ENCODE peak calls at places on chromosomes 7 and 10, in eight cellular contexts. G, Y, U, M, C, K, L and H are unnamed samples.

GRCh38 chr7:139702313-139702731 is 75.5 kb downstream of the HIPK2 start:
- DNase-seq in Y (no peak), L (no peak), G (no peak), M (no peak), U (no peak), C (no peak), K (no peak), H (no peak)

GRCh38 chr7:30469303-30469702 is 9.3 kb downstream of the NOD1 start:
- DNase-seq in M (peak), U (peak), G (peak), C (peak), Y (peak), K (no peak), L (no peak), H (peak)

GRCh38 chr7:139749545-139749944 is 28.3 kb downstream of the HIPK2 start:
- DNase-seq in M (no peak), K (no peak), Y (no peak), C (no peak), L (no peak), U (peak), G (no peak), H (no peak)

GRCh38 chr10:44396671-44397191 is 11.8 kb upstream of the CXCL12 start:
- DNase-seq in U (no peak), C (no peak), L (no peak), M (no peak), Y (no peak), K (no peak), G (no peak), H (peak)

GRCh38 chr10:62806246-62806645 is 1.7 kb downstream of the ADO start:
- DNase-seq in M (peak), G (no peak), K (no peak), Y (no peak), L (no peak), C (no peak), U (no peak), H (no peak)

GRCh38 chr7:118517275-118517674 is 292.8 kb downstream of the ANKRD7 start:
- DNase-seq in C (no peak), U (no peak), K (no peak), L (no peak), M (no peak), Y (no peak), G (no peak), H (no peak)

GRCh38 chr10:101686133-101686925 is 8.6 kb downstream of the FBXW4 start:
- DNase-seq in G (no peak), U (no peak), C (no peak), M (no peak), K (no peak), Y (no peak), L (no peak), H (no peak)

GRCh38 chr7:1986366-1987083 is 246.2 kb downstream of the MAD1L1 start:
- DNase-seq in Y (no peak), U (peak), C (no peak), L (no peak), G (no peak), K (no peak), M (no peak), H (no peak)

GRCh38 chr10:78514459-78514858 is 480.8 kb downstream of the RPS24 start:
- DNase-seq in L (no peak), K (no peak), U (no peak), G (no peak), C (no peak), Y (no peak), M (no peak), H (no peak)

GRCh38 chr10:80064120-80064886 is 14.2 kb upstream of the TMEM254 start:
- DNase-seq in U (no peak), G (no peak), K (no peak), L (no peak), Y (no peak), M (no peak), C (no peak), H (no peak)

GRCh38 chr10:1347962-1348772 is 292.0 kb downstream of the WDR37 start:
- DNase-seq in K (no peak), L (no peak), G (no peak), U (no peak), Y (no peak), M (no peak), C (no peak), H (no peak)

GRCh38 chr7:50651227-50651989 is 86.2 kb upstream of the DDC start:
- DNase-seq in K (no peak), M (peak), G (no peak), L (no peak), C (no peak), Y (no peak), U (no peak), H (no peak)

DNA sequence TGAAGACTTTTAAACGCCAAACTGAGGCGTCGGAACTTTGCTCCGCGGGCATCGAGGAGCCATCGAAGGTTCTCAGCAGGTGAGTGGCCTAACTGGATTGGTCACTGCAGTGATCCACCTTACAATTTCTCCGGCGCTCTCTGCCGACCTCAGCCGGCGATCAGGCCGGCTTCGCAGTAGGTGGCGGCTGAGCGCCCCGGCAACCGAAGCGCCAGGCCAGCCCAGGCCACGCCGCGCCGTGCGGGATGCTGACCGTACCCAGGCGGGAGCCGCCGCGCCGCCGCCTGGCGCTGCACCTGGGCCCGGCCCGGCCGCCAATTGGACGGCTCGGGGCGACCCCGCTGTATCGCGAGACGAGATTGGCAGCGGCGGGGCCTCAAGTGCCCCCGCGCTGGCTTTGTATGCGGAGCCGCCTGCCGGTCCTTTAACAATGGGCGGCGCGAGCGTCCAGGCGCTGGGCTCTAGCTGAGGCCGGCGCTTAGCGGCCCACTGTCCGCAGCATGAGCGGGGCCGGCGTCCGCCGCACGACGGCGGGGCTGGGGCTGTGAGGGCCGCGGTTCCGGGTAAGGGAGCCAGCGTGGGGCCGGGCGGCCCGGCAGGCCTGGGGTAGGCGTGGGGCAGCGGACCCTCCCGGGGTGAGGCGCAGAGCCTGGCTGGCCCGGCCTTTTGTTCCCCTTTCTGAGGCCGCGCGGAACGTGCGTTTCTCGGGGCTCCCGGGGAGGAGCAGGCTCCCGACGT is at the start of gene CCNJ:
- DNase-seq in K (peak), L (peak), C (peak), M (peak), U (peak), G (peak), Y (peak), H (peak)
- TF ChIP-seq CTCF in K (no peak), L (peak), C (no peak), M (no peak), U (peak), G (no peak), Y (peak), H (no peak)

DNA sequence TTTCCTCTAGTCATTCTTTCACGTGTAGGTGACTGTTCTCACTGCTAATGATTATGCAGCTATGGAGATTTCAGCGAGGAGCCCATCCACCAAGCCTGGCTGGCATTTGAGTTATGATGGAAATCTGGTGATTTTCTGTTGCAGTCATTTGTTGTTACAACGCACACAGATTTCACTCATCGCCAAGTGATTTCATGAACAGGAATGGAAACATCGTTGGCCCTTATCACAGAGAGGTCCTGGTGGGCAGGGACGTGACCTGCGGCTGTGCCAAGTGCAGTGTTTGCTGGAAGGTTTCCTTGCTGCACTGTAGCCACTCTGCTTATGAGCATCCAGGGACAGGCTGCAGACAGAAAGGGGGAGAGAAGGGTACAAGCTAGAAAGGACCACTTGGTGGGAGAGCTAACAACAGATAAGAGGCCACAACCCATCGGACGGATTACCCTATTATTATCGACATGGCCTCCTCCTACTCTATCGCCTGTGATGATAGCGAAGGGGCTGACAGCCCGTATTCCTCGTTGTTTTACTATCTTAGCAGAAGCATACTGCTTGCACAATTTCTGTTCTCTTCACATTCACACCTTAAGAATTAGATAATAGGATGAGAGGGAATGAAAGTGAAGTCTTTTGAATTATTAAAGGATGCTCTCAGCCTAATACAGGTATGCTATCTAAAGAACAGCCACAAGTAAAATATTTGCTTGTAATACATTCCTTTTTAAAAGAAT is 99.0 kb upstream of the PITRM1 start:
- DNase-seq in Y (no peak), U (no peak), C (no peak), M (no peak), L (no peak), K (no peak), G (no peak), H (no peak)
- TF ChIP-seq CTCF in Y (no peak), U (no peak), C (no peak), M (no peak), L (no peak), K (no peak), G (no peak), H (no peak)

GRCh38 chr7:16420649-16421332 is 547 bp downstream of the CRPPA start:
- DNase-seq in G (peak), C (peak), M (peak), Y (peak), L (peak), K (peak), U (peak), H (peak)
- TF ChIP-seq CTCF in G (peak), C (peak), M (peak), Y (peak), L (peak), K (no peak), U (peak), H (peak)

GRCh38 chr10:73253226-73253557 is 748 bp upstream of the MRPS16 start:
- DNase-seq in K (no peak), G (peak), U (no peak), Y (no peak), M (peak), C (no peak), L (no peak), H (no peak)
- TF ChIP-seq CTCF in K (no peak), G (no peak), U (no peak), Y (no peak), M (no peak), C (no peak), L (peak), H (no peak)

GRCh38 chr10:55500931-55501559 is 700.0 kb upstream of the PCDH15 start:
- DNase-seq in K (peak), Y (no peak), G (peak), C (no peak), M (peak), L (peak), U (no peak), H (no peak)
- TF ChIP-seq CTCF in K (peak), Y (no peak), G (peak), C (no peak), M (peak), L (peak), U (peak), H (no peak)

GRCh38 chr10:89793649-89794254 is 92.4 kb downstream of the KIF20B start:
- DNase-seq in G (peak), Y (no peak), M (peak), L (peak), U (no peak), C (peak), K (peak), H (no peak)

GRCh38 chr10:89785095-89785494 is 83.7 kb downstream of the KIF20B start:
- DNase-seq in M (no peak), K (no peak), U (no peak), G (no peak), C (no peak), L (no peak), Y (no peak), H (no peak)

GRCh38 chr10:89783406-89783805 is 82.0 kb downstream of the KIF20B start:
- DNase-seq in G (no peak), L (no peak), U (no peak), K (no peak), M (peak), Y (no peak), C (no peak), H (no peak)

GRCh38 chr10:89792187-89792586 is 90.8 kb downstream of the KIF20B start:
- DNase-seq in G (no peak), M (peak), U (no peak), Y (no peak), L (no peak), K (no peak), C (no peak), H (no peak)

DNA sequence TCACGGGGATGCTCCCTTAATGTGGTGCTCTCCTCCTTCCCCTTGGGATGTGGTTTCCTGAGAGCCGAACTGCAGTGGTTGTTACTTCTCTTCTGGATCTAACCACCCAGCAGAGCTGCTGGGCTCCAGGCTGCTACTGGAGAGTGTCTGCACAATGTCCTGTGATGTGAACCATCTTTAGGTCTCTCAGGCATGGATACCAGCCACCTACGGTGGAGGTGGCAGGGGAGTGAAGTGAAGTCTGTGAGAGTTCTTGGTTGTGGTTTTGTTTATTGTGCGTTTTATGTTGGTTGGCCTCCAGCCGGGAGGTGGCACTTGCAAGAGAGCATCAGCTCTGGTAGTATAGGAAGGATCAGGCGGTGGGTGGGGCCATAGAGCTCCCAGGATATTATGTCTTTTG is 87.8 kb downstream of the KIF20B start:
- DNase-seq in M (no peak), K (no peak), Y (no peak), C (no peak), U (no peak), G (no peak), L (no peak), H (no peak)
- TF ChIP-seq CTCF in M (no peak), K (no peak), Y (no peak), C (no peak), U (no peak), G (no peak), L (no peak), H (no peak)